ENCODE peak calls at places on chromosomes 5 and 9, in four cellular contexts. C is GM23338, O is fibroblast of lung, Y is thyroid gland. D is an unnamed sample.

GRCh38 chr5:142128675-142129208 is 20.2 kb downstream of the NDFIP1 start:
- DNase-seq in C (no peak), O (no peak), Y (no peak), D (no peak)

GRCh38 chr5:137344723-137345322 is 154.3 kb downstream of the SPOCK1 start:
- DNase-seq in C (peak; percentile 85), O (peak; percentile 52), Y (peak; percentile 42), D (peak; percentile 62)

GRCh38 chr5:131305906-131306305 is 42.1 kb downstream of the CDC42SE2 start:
- DNase-seq in C (no peak), O (peak; percentile 77), Y (no peak), D (no peak)

GRCh38 chr5:122775713-122776084 is 819 bp downstream of the SNX2 start:
- DNase-seq in C (no peak), O (peak; percentile 10), Y (no peak), D (no peak)

GRCh38 chr9:71726723-71727122 is 41.6 kb downstream of the CEMIP2 start:
- DNase-seq in C (no peak), O (no peak), Y (no peak), D (no peak)

GRCh38 chr9:69264526-69264925 is 60.5 kb upstream of the ENTREP1 start:
- DNase-seq in C (peak; percentile 11), O (no peak), Y (no peak), D (no peak)

GRCh38 chr9:76458903-76459690 is at the start of gene GCNT1:
- DNase-seq in C (peak; percentile 95), O (peak; percentile 85), Y (peak; percentile 93), D (peak; percentile 95)

GRCh38 chr5:132750471-132751230 is 3.4 kb downstream of the CCNI2 start:
- DNase-seq in C (no peak), O (no peak), Y (no peak), D (no peak)

GRCh38 chr9:129972816-129973215 is 70.2 kb downstream of the FNBP1 start:
- DNase-seq in C (no peak), O (peak; percentile 51), Y (no peak), D (no peak)

GRCh38 chr5:153340139-153340538 is 150.3 kb upstream of the GRIA1 start:
- DNase-seq in C (no peak), O (no peak), Y (no peak), D (no peak)

GRCh38 chr5:10228288-10228687 is 21.4 kb downstream of the ATPSCKMT start:
- DNase-seq in C (no peak), O (no peak), Y (no peak), D (no peak)
- TF ChIP-seq CTCF in C (no peak), O (no peak), Y (no peak), D (no peak)

DNA sequence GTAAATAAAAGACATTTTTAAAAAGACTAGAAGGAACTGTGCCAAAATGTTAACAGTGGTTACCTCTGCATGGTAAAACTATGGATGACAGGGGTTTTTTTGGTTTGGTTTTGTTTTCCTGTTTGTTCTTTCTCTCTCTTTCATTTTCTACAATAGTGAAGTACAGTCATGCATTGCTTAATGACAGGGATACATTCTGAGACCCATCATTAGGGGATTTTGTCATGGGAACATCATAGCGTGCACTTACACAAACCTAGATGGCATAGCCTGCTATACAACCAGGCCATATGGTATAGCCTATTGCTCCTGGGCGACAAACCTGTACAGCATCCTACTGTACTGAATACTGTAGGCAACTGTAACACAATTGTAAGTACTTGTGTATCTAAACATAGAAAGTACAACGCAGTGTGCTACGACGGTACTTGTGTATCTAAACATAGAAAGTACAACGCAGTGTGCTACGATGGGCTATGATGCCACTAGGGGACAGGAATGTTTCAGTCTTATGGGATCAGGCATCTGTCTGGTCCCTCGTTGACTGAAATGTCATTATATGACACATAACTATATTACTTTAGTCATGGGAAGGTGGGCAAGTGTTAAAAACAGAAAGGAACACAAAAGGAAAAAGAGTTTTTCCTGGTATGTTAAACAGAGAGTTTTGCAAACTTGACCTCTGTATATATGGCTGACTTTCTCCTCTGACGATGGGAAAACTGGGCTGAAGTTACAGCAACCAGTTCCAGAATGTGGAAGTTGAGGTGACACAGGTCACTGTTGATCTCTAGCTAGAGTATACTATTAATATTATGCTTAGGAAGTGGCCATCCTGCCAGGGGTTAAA is 7.4 kb upstream of the ADAM19 start:
- DNase-seq in C (no peak), O (no peak), Y (no peak), D (no peak)
- TF ChIP-seq CTCF in C (no peak), O (no peak), Y (no peak), D (no peak)

DNA sequence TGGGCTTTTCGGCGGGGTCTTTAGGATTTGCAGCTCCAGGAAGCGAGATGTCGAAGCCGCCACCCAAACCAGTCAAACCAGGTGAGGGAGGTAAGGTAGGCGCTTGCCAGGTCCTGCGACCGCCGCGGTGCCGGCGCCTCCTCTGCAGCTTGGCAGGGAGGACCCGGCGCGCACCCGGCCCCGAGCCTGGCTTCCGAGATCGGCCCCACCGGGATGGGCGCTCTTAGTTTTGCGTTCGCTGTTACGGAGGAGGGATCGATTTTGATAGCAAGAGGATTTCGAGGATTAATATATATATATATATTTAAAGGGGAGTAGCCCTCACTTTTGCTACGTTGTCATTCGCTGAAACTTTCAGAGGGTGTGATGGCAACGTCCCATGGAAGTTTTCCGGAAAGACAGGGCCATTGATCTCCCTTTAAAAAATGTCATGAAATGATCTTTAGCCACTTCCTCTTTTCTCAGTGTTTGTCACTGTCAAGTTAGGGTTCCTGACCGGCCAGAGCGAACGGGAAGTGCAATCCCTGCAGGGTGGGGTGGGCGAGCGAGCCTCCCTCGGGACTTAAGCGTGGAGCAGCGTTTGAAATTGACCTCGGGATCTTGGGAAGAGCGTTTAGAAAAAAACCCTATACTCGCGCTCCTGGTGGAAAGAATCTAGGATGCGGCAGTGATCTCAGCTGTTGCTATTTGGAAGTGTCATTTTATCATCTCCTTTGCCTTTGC is 493 bp downstream of the OSTF1 start:
- DNase-seq in C (peak; percentile 73), O (peak; percentile 65), Y (peak; percentile 61), D (peak; percentile 70)
- TF ChIP-seq CTCF in C (peak; percentile 39), O (peak; percentile 33), Y (no peak), D (no peak)

GRCh38 chr5:65127181-65127901 is 354.4 kb downstream of the ADAMTS6 start:
- DNase-seq in C (no peak), O (peak; percentile 88), Y (no peak), D (no peak)
- TF ChIP-seq CTCF in C (no peak), O (no peak), Y (no peak), D (no peak)

GRCh38 chr5:144142030-144142825 is 28.2 kb downstream of the YIPF5 start:
- DNase-seq in C (peak; percentile 77), O (peak; percentile 56), Y (no peak), D (no peak)
- TF ChIP-seq CTCF in C (peak; percentile 78), O (peak; percentile 73), Y (no peak), D (no peak)

GRCh38 chr5:151051931-151052608 is 28.8 kb downstream of the TNIP1 start:
- DNase-seq in C (no peak), O (no peak), Y (no peak), D (no peak)
- TF ChIP-seq CTCF in C (no peak), O (no peak), Y (no peak), D (no peak)

DNA sequence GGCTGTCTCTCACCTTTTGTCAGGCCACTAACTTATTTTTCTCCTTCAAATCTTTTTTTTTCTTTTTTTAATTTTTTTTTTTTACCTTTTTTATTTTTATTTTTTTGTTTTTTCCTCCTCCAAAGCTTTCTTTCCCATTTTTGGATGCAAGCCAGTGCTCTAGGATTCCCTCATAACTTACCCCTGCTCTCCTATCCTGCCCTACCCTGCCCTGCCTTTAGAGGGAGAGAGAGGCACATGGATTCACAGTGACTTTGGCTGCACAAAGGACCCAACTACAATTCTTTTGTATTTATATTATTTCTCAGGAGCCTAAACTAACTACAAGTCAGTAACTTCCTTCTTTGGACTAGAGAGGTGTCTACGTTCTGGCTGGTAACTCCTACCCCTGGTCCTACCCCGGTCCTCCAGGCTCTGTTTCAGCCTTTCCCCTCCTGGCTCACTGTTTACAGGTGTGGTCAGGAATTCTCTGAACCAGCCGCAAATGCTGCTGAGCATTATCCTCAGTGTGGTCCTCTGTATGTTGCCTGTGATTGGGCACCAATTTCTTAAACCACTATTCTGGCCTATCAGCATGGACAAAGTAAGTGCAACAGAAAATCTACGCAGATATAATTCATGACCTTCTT is 8.4 kb upstream of the RUSC2 start:
- DNase-seq in C (peak; percentile 78), O (peak; percentile 43), Y (peak; percentile 37), D (peak; percentile 64)
- TF ChIP-seq CTCF in C (peak; percentile 84), O (peak; percentile 89), Y (peak; percentile 36), D (peak; percentile 49)

D was measured in Calu3.